ENCODE peak calls at places on chromosomes 4 and X, in five cellular contexts. One of them, this sample, is unnamed.
A peak's percentile ranks its signal among the peaks of the same experiment; 100 is the strongest.

GRCh38 chrX:155143959-155144548 is 72.2 kb upstream of the VBP1 start:
- DNase-seq in H9: no peak
- DNase-seq in pancreas: no peak
- DNase-seq in stomach: no peak
- DNase-seq in colonic mucosa: no peak
- DNase-seq in this sample: no peak

GRCh38 chrX:107672955-107673378 is 44.7 kb downstream of the PRPS1 start:
- DNase-seq in H9: peak; percentile 81
- DNase-seq in pancreas: peak; percentile 55
- DNase-seq in stomach: peak; percentile 77
- DNase-seq in colonic mucosa: peak; percentile 79
- DNase-seq in this sample: peak; percentile 61

GRCh38 chr4:123250843-123251242 is 145.8 kb upstream of the SPRY1 start:
- DNase-seq in H9: no peak
- DNase-seq in pancreas: no peak
- DNase-seq in stomach: no peak
- DNase-seq in colonic mucosa: no peak
- DNase-seq in this sample: no peak

GRCh38 chr4:35772291-35772690 is 472.0 kb downstream of the ARAP2 start:
- DNase-seq in H9: no peak
- DNase-seq in pancreas: no peak
- DNase-seq in stomach: no peak
- DNase-seq in colonic mucosa: no peak
- DNase-seq in this sample: no peak

GRCh38 chr4:92339671-92340070 is 35.9 kb downstream of the GRID2 start:
- DNase-seq in H9: no peak
- DNase-seq in pancreas: no peak
- DNase-seq in stomach: no peak
- DNase-seq in colonic mucosa: no peak
- DNase-seq in this sample: no peak

GRCh38 chr4:108045687-108046024 is 56.0 kb downstream of the HADH start:
- DNase-seq in H9: no peak
- DNase-seq in pancreas: peak; percentile 76
- DNase-seq in stomach: peak; percentile 75
- DNase-seq in colonic mucosa: no peak
- DNase-seq in this sample: no peak

GRCh38 chrX:13151806-13152510 is 107.5 kb upstream of the FAM9C start:
- DNase-seq in H9: no peak
- DNase-seq in pancreas: no peak
- DNase-seq in stomach: no peak
- DNase-seq in colonic mucosa: no peak
- DNase-seq in this sample: no peak

GRCh38 chr4:42865572-42866189 is 26.8 kb upstream of the GRXCR1 start:
- DNase-seq in H9: peak; percentile 56
- DNase-seq in pancreas: no peak
- DNase-seq in stomach: peak; percentile 54
- DNase-seq in colonic mucosa: peak; percentile 56
- DNase-seq in this sample: no peak

GRCh38 chr4:144975718-144976117 is 122.3 kb downstream of the ANAPC10 start:
- DNase-seq in H9: no peak
- DNase-seq in pancreas: no peak
- DNase-seq in stomach: no peak
- DNase-seq in colonic mucosa: no peak
- DNase-seq in this sample: no peak

GRCh38 chr4:144399927-144400326 is 246.0 kb upstream of the HHIP start:
- DNase-seq in H9: no peak
- DNase-seq in pancreas: no peak
- DNase-seq in stomach: no peak
- DNase-seq in colonic mucosa: no peak
- DNase-seq in this sample: no peak

GRCh38 chr4:13523591-13524503 is 20.5 kb downstream of the NKX3-2 start:
- DNase-seq in H9: no peak
- DNase-seq in pancreas: no peak
- DNase-seq in stomach: no peak
- DNase-seq in colonic mucosa: no peak
- DNase-seq in this sample: no peak

GRCh38 chr4:7781361-7781760 is 158.3 kb downstream of the AFAP1 start:
- DNase-seq in H9: no peak
- DNase-seq in pancreas: no peak
- DNase-seq in stomach: no peak
- DNase-seq in colonic mucosa: no peak
- DNase-seq in this sample: no peak

GRCh38 chrX:67524428-67524827 is 19.4 kb upstream of the AR start:
- DNase-seq in H9: no peak
- DNase-seq in pancreas: no peak
- DNase-seq in stomach: no peak
- DNase-seq in colonic mucosa: no peak
- DNase-seq in this sample: no peak

GRCh38 chrX:103356897-103357296 is 591 bp downstream of the TCEAL9 start:
- DNase-seq in H9: no peak
- DNase-seq in pancreas: no peak
- DNase-seq in stomach: no peak
- DNase-seq in colonic mucosa: peak; percentile 50
- DNase-seq in this sample: no peak

GRCh38 chr4:101599620-101600019 is 190.9 kb upstream of the BANK1 start:
- DNase-seq in H9: no peak
- DNase-seq in pancreas: no peak
- DNase-seq in stomach: no peak
- DNase-seq in colonic mucosa: no peak
- DNase-seq in this sample: no peak

GRCh38 chrX:113580486-113580885 is 739.9 kb upstream of the AMOT start:
- DNase-seq in H9: no peak
- DNase-seq in pancreas: no peak
- DNase-seq in stomach: no peak
- DNase-seq in colonic mucosa: no peak
- DNase-seq in this sample: no peak

GRCh38 chr4:15852524-15852923 is 74.4 kb downstream of the CD38 start:
- DNase-seq in H9: no peak
- DNase-seq in pancreas: no peak
- DNase-seq in stomach: no peak
- DNase-seq in colonic mucosa: no peak
- DNase-seq in this sample: no peak

GRCh38 chr4:15853345-15853744 is 75.2 kb downstream of the CD38 start:
- DNase-seq in H9: no peak
- DNase-seq in pancreas: no peak
- DNase-seq in stomach: no peak
- DNase-seq in colonic mucosa: no peak
- DNase-seq in this sample: no peak

GRCh38 chr4:15851969-15852368 is 73.8 kb downstream of the CD38 start:
- DNase-seq in H9: no peak
- DNase-seq in pancreas: no peak
- DNase-seq in stomach: no peak
- DNase-seq in colonic mucosa: no peak
- DNase-seq in this sample: no peak

GRCh38 chr4:15847746-15848145 is 69.6 kb downstream of the CD38 start:
- DNase-seq in H9: no peak
- DNase-seq in pancreas: no peak
- DNase-seq in stomach: no peak
- DNase-seq in colonic mucosa: no peak
- DNase-seq in this sample: no peak

GRCh38 chr4:15848191-15848842 is 70.2 kb downstream of the CD38 start:
- DNase-seq in H9: no peak
- DNase-seq in pancreas: no peak
- DNase-seq in stomach: no peak
- DNase-seq in colonic mucosa: no peak
- DNase-seq in this sample: no peak
- TF ChIP-seq CTCF in H9: no peak
- TF ChIP-seq CTCF in pancreas: no peak
- TF ChIP-seq CTCF in stomach: no peak
- TF ChIP-seq CTCF in colonic mucosa: no peak
- TF ChIP-seq CTCF in this sample: no peak

DNA sequence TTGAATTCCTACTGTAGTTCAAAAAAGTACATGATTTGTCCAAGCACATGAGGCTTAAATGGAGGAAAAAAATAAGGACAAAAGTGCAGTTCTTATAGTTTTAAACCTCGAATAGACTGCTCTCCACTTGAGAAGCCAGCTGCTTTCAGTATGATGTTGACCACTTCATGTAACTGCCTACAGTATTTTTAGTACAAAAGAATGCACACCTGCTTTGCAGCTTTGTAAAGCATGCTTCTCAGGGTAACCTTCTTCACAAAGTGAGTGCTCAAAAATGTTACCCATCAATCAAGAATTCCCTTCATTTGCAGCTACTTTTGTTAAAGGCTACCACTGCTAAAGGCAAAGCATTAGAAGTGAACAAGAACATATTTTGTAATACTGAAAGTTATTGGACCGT is 83.4 kb upstream of the FAM47B start:
- DNase-seq in H9: no peak
- DNase-seq in pancreas: no peak
- DNase-seq in stomach: no peak
- DNase-seq in colonic mucosa: no peak
- DNase-seq in this sample: no peak
- H3K27ac ChIP-seq in H9: no peak overlapping the region
- H3K27ac ChIP-seq in pancreas: no peak overlapping the region
- H3K27ac ChIP-seq in stomach: no peak overlapping the region
- H3K27ac ChIP-seq in colonic mucosa: no peak overlapping the region
- H3K27ac ChIP-seq in this sample: no peak overlapping the region

DNA sequence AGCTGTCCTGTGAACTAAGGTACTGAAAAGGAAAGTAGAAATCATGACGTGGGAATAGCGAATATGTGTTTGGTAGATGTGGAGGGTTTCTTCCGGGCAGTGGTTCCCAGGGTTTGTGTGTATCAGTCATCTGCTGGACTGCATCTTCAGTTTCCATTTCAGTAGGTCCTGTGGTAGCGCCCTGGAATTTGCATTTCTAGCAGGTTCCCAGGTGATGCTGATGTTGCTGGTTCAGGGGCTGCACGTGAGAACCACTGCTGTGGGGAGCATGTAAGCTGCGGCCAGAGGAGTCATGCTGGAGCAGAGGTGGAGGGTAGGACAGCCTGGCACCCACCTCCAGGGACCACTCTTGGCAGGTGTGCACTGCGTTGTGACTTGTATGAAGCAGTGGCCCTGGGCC is 47.1 kb downstream of the ARHGAP10 start:
- DNase-seq in H9: no peak
- DNase-seq in pancreas: no peak
- DNase-seq in stomach: no peak
- DNase-seq in colonic mucosa: no peak
- DNase-seq in this sample: no peak
- H3K27me3 ChIP-seq in H9: no peaks in the 10 kb centered on the region
- H3K27me3 ChIP-seq in pancreas: no peaks in the 10 kb centered on the region
- H3K27me3 ChIP-seq in stomach: no peaks in the 10 kb centered on the region
- H3K27me3 ChIP-seq in colonic mucosa: no peaks in the 10 kb centered on the region
- H3K27me3 ChIP-seq in this sample: no peaks in the 10 kb centered on the region

GRCh38 chr4:112251044-112251632 is 19.6 kb downstream of the AP1AR start:
- DNase-seq in H9: no peak
- DNase-seq in pancreas: no peak
- DNase-seq in stomach: no peak
- DNase-seq in colonic mucosa: no peak
- DNase-seq in this sample: no peak

GRCh38 chr4:112247021-112247420 is 15.4 kb downstream of the AP1AR start:
- DNase-seq in H9: no peak
- DNase-seq in pancreas: no peak
- DNase-seq in stomach: no peak
- DNase-seq in colonic mucosa: no peak
- DNase-seq in this sample: no peak

DNA sequence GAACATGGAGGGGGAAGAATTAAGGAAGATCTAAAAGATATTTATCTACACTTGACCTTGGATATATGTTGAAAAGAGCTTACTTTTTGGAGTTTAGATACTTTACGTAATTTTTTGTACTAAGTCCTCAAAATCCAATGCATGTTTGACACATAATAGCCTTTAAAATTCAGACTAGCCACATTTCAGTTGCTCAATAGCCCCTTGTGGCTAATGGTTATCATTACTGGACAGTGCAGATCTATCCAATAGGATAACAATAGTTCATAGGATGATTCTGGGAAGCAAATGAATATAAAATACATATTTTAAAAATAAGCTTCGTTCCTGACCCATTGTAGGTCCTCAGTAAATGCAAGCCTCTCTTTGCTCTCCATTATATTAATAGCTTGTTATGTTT is 13.8 kb downstream of the AP1AR start:
- DNase-seq in H9: no peak
- DNase-seq in pancreas: no peak
- DNase-seq in stomach: no peak
- DNase-seq in colonic mucosa: no peak
- DNase-seq in this sample: no peak
- TF ChIP-seq CTCF in H9: peak; percentile 30
- TF ChIP-seq CTCF in pancreas: no peak
- TF ChIP-seq CTCF in stomach: no peak
- TF ChIP-seq CTCF in colonic mucosa: no peak
- TF ChIP-seq CTCF in this sample: no peak

DNA sequence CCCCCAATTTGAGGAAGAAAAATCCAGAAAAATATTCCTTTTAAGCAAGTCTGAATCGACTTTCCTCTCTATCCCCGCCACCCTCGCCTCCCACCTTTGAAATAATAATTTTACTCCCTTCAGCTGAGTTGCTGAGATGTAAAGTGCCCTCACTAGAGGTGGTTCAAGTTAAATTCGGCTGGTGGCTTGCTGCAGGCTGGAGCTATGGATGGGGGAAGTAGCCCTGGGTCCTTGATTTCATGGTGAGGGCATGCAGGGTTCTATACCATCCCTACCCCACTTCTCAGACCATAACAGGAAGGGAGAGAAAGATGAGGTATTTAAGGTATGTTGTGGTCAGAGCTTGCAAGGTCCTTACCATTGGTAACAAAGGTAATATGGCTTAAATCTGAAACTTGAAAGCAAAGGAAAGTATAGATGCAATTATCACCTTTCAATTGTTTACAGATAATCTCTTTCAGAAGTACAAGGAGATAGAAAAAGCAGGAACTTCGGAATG is 440.0 kb downstream of the INPP4B start:
- DNase-seq in H9: peak; percentile 32
- DNase-seq in pancreas: no peak
- DNase-seq in stomach: no peak
- DNase-seq in colonic mucosa: no peak
- DNase-seq in this sample: no peak
- H3K27ac ChIP-seq in H9: peak overlapping the region; percentile 0
- H3K27ac ChIP-seq in pancreas: no peak overlapping the region
- H3K27ac ChIP-seq in stomach: peak overlapping the region; percentile 78
- H3K27ac ChIP-seq in colonic mucosa: peak overlapping the region; percentile 53
- H3K27ac ChIP-seq in this sample: no peak overlapping the region

DNA sequence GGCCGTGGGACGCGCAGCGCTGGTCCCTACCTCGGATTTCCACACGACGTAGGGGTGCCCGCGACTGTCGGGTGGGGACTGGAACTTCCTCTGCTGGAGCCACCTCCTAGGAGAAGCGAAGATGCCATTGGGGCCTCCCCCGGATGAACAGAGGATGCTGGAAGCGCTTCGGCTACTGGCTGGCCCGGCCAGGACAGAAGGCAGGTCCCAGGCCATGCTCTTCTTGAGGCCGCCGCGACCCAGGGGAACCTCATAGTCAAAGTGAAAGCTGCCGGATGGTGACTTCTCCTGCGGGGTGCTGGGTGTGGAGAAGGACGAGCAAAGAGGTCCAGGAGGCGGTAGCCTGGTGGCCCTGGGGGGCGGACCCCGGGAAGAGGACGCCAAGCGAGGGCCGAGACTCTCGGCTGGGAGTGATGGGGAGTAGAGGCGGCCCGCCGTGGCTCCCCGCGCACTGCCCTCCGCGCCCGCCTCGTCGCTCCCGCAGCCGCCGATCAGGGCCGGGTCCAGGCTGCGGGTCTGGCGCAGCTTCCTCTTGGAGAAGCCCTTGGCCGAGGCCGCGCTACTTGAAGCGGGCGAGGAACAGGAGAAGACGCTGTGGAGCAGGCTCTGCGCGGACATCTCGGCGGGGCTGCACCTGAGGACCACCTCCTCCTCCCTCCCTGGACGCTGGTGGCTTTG is 1.4 kb downstream of the ARHGAP6 start:
- DNase-seq in H9: peak; percentile 28
- DNase-seq in pancreas: no peak
- DNase-seq in stomach: no peak
- DNase-seq in colonic mucosa: no peak
- DNase-seq in this sample: no peak
- H3K27me3 ChIP-seq in H9: peaks cover 45% of the 10 kb centered on the region
- H3K27me3 ChIP-seq in pancreas: no peaks in the 10 kb centered on the region
- H3K27me3 ChIP-seq in stomach: peaks cover 28% of the 10 kb centered on the region
- H3K27me3 ChIP-seq in colonic mucosa: peaks cover 17% of the 10 kb centered on the region
- H3K27me3 ChIP-seq in this sample: peaks cover 6% of the 10 kb centered on the region

This sample was measured in right lobe of liver.